ENCODE peak calls at places on chromosomes 6 and 20, in eight cellular contexts. Y is hepatocyte, O is AG04450, M is progenitor cell of endocrine pancreas, X is GM13977, H is AG10803, W is omental fat pad, J is esophagus squamous epithelium. S is an unnamed sample.

GRCh38 chr6:128464790-128465189 is 55.6 kb downstream of the PTPRK start:
- DNase-seq in Y (no peak), O (no peak), M (no peak), X (no peak), H (no peak), W (no peak), J (no peak), S (no peak)

GRCh38 chr20:5078399-5078958 is 41.3 kb downstream of the PCNA start:
- DNase-seq in Y (no peak), O (no peak), M (no peak), X (peak; percentile 84), H (peak; percentile 25), W (no peak), J (peak; percentile 48), S (no peak)

GRCh38 chr6:154888426-154888825 is 106.7 kb upstream of the TIAM2 start:
- DNase-seq in Y (no peak), O (no peak), M (no peak), X (no peak), H (peak; percentile 24), W (no peak), J (no peak), S (no peak)

GRCh38 chr6:88814909-88815308 is 148.5 kb downstream of the RNGTT start:
- DNase-seq in Y (peak; percentile 5), O (no peak), M (no peak), X (no peak), H (no peak), W (no peak), J (no peak), S (no peak)

GRCh38 chr6:138227316-138227781 is 9.1 kb upstream of the PBOV1 start:
- DNase-seq in Y (peak; percentile 47), O (no peak), M (no peak), X (no peak), H (no peak), W (no peak), J (no peak), S (no peak)

GRCh38 chr20:36548006-36548315 is 6.6 kb downstream of the MYL9 start:
- DNase-seq in Y (no peak), O (no peak), M (no peak), X (no peak), H (no peak), W (no peak), J (no peak), S (no peak)

GRCh38 chr6:51398064-51398740 is 579.5 kb downstream of the TFAP2B start:
- DNase-seq in Y (no peak), O (no peak), M (no peak), X (no peak), H (no peak), W (no peak), J (no peak), S (no peak)

GRCh38 chr6:165701564-165702354 is 38.7 kb upstream of the PDE10A start:
- DNase-seq in Y (no peak), O (no peak), M (no peak), X (no peak), H (no peak), W (no peak), J (no peak), S (no peak)

GRCh38 chr6:108277831-108278230 is 17.0 kb upstream of the SNX3 start:
- DNase-seq in Y (no peak), O (no peak), M (no peak), X (no peak), H (no peak), W (no peak), J (no peak), S (no peak)

GRCh38 chr6:81376745-81377144 is 375.7 kb downstream of the TENT5A start:
- DNase-seq in Y (no peak), O (no peak), M (no peak), X (no peak), H (no peak), W (no peak), J (no peak), S (no peak)

GRCh38 chr6:137661601-137662000 is 167.4 kb upstream of the OLIG3 start:
- DNase-seq in Y (no peak), O (no peak), M (no peak), X (no peak), H (peak; percentile 33), W (peak; percentile 30), J (no peak), S (no peak)

GRCh38 chr6:165308926-165309731 is at the start of gene C6orf118:
- DNase-seq in Y (peak; percentile 86), O (no peak), M (peak; percentile 51), X (no peak), H (peak; percentile 17), W (no peak), J (no peak), S (peak; percentile 82)

GRCh38 chr6:11263185-11263817 is 30.8 kb upstream of the NEDD9 start:
- DNase-seq in Y (peak; percentile 65), O (peak; percentile 43), M (no peak), X (no peak), H (peak; percentile 87), W (no peak), J (no peak), S (no peak)

GRCh38 chr6:128491643-128492206 is 28.7 kb downstream of the PTPRK start:
- DNase-seq in Y (no peak), O (no peak), M (no peak), X (no peak), H (peak; percentile 40), W (no peak), J (no peak), S (no peak)

GRCh38 chr6:144215402-144215931 is 65.2 kb downstream of the STX11 start:
- DNase-seq in Y (peak; percentile 32), O (no peak), M (no peak), X (peak; percentile 36), H (peak; percentile 56), W (no peak), J (peak; percentile 9), S (no peak)

GRCh38 chr20:60728705-60729104 is 523.4 kb upstream of the CDH4 start:
- DNase-seq in Y (no peak), O (no peak), M (no peak), X (no peak), H (no peak), W (no peak), J (no peak), S (no peak)

GRCh38 chr6:125114248-125114858 is 39.2 kb upstream of the TPD52L1 start:
- DNase-seq in Y (peak; percentile 66), O (no peak), M (no peak), X (peak; percentile 28), H (peak; percentile 63), W (peak; percentile 64), J (no peak), S (no peak)

GRCh38 chr20:49766979-49767419 is 45.6 kb upstream of the SLC9A8 start:
- DNase-seq in Y (no peak), O (no peak), M (no peak), X (no peak), H (no peak), W (no peak), J (no peak), S (no peak)

GRCh38 chr6:8539446-8539845 is 104.1 kb upstream of the SLC35B3 start:
- DNase-seq in Y (no peak), O (no peak), M (no peak), X (peak; percentile 23), H (peak; percentile 2), W (no peak), J (no peak), S (no peak)

GRCh38 chr6:120405947-120406346 is 928.3 kb downstream of the TBC1D32 start:
- DNase-seq in Y (no peak), O (no peak), M (no peak), X (no peak), H (no peak), W (no peak), J (no peak), S (no peak)
- TF ChIP-seq CTCF in Y (no peak), O (no peak), M (peak; percentile 35), X (no peak), H (no peak), W (no peak), J (no peak), S (no peak)

GRCh38 chr6:55445648-55446204 is 118.5 kb downstream of the GFRAL start:
- DNase-seq in Y (peak; percentile 56), O (no peak), M (no peak), X (no peak), H (peak; percentile 28), W (no peak), J (no peak), S (no peak)

GRCh38 chr6:55450007-55450406 is 122.7 kb downstream of the GFRAL start:
- DNase-seq in Y (no peak), O (no peak), M (no peak), X (no peak), H (peak; percentile 4), W (no peak), J (no peak), S (no peak)

GRCh38 chr6:55443238-55444134 is 116.2 kb downstream of the GFRAL start:
- DNase-seq in Y (no peak), O (no peak), M (no peak), X (no peak), H (no peak), W (no peak), J (no peak), S (no peak)

GRCh38 chr6:55448446-55448845 is 121.2 kb downstream of the GFRAL start:
- DNase-seq in Y (no peak), O (no peak), M (no peak), X (no peak), H (peak; percentile 26), W (no peak), J (no peak), S (no peak)

DNA sequence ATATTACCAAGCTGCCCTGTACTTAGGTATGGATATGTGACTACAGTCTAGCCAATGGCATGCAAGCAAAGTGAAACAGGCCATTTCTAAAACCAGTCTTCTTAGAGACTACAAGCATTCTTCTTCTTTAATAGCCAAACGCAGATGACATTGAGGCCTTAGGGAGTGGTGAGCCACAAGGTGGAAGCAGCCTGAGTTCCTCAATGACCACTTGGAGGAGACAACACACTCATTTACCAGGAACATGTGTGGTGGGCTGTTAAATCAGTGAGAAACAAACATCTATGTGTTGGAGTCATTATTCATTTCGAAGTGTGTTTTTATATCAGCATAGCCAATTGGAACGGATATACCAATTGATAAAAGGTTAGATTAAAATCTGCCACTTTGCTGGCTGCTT is 122.0 kb downstream of the GFRAL start:
- DNase-seq in Y (peak; percentile 34), O (no peak), M (no peak), X (no peak), H (no peak), W (no peak), J (no peak), S (no peak)
- TF ChIP-seq CTCF in Y (peak; percentile 38), O (no peak), M (peak; percentile 28), X (no peak), H (no peak), W (no peak), J (no peak), S (no peak)

GRCh38 chr6:13683038-13683437 is 28.6 kb downstream of the RANBP9 start:
- DNase-seq in Y (no peak), O (no peak), M (no peak), X (no peak), H (no peak), W (no peak), J (no peak), S (no peak)
- TF ChIP-seq CTCF in Y (no peak), O (no peak), M (no peak), X (no peak), H (no peak), W (no peak), J (no peak), S (no peak)

GRCh38 chr6:169720207-169720855 is 4.0 kb downstream of the PHF10 start:
- DNase-seq in Y (no peak), O (no peak), M (no peak), X (no peak), H (no peak), W (no peak), J (no peak), S (no peak)
- TF ChIP-seq CTCF in Y (peak; percentile 7), O (peak; percentile 8), M (peak; percentile 42), X (no peak), H (peak; percentile 11), W (no peak), J (no peak), S (no peak)